ENCODE peak calls at places on chromosomes 4 and X, in ten cellular contexts. K, J, N, C, M, D, P, O, A and G are unnamed samples.

GRCh38 chr4:176187610-176188009 is 7.8 kb downstream of the SPATA4 start:
- DNase-seq in K (no peak), J (no peak), N (no peak), C (no peak), M (no peak), D (peak; percentile 58), P (no peak), O (no peak), A (peak; percentile 70), G (peak; percentile 60)

GRCh38 chr4:125313497-125313896 is 1.3 kb upstream of the FAT4 start:
- DNase-seq in K (peak; percentile 66), J (peak; percentile 13), N (no peak), C (no peak), M (no peak), D (peak; percentile 93), P (no peak), O (peak; percentile 91), A (peak; percentile 78), G (peak; percentile 72)

GRCh38 chr4:41887821-41888699 is 47.2 kb upstream of the TMEM33 start:
- DNase-seq in K (no peak), J (peak; percentile 23), N (peak; percentile 12), C (peak; percentile 52), M (no peak), D (peak; percentile 61), P (peak; percentile 3), O (peak; percentile 62), A (peak; percentile 42), G (no peak)

GRCh38 chrX:80285131-80285773 is 135.0 kb upstream of the TENT5D start:
- DNase-seq in K (no peak), J (no peak), N (no peak), C (peak; percentile 22), M (no peak), D (peak; percentile 34), P (no peak), O (peak; percentile 49), A (peak; percentile 5), G (peak; percentile 19)

GRCh38 chr4:135144498-135144897 is 942.9 kb upstream of the PABPC4L start:
- DNase-seq in K (no peak), J (no peak), N (no peak), C (no peak), M (no peak), D (no peak), P (no peak), O (no peak), A (no peak), G (no peak)

GRCh38 chr4:103400405-103400804 is 202.3 kb upstream of the CENPE start:
- DNase-seq in K (no peak), J (no peak), N (no peak), C (no peak), M (no peak), D (peak; percentile 49), P (no peak), O (peak; percentile 73), A (peak; percentile 12), G (peak; percentile 91)

GRCh38 chr4:37693450-37694190 is 7.4 kb upstream of the RELL1 start:
- DNase-seq in K (no peak), J (no peak), N (no peak), C (no peak), M (no peak), D (peak; percentile 90), P (no peak), O (peak; percentile 67), A (peak; percentile 91), G (peak; percentile 77)

GRCh38 chr4:88720749-88721428 is 23.3 kb upstream of the NAP1L5 start:
- DNase-seq in K (no peak), J (no peak), N (no peak), C (no peak), M (no peak), D (peak; percentile 58), P (no peak), O (no peak), A (no peak), G (no peak)

GRCh38 chr4:151202851-151203455 is 74.0 kb upstream of the PRSS48 start:
- DNase-seq in K (no peak), J (no peak), N (no peak), C (no peak), M (no peak), D (peak; percentile 34), P (no peak), O (no peak), A (no peak), G (no peak)

GRCh38 chrX:25976683-25977310 is 161.3 kb upstream of the MAGEB18 start:
- DNase-seq in K (no peak), J (no peak), N (no peak), C (no peak), M (no peak), D (no peak), P (no peak), O (no peak), A (no peak), G (no peak)

GRCh38 chrX:78375894-78376293 is 48.5 kb upstream of the CYSLTR1 start:
- DNase-seq in K (no peak), J (no peak), N (no peak), C (no peak), M (no peak), D (no peak), P (no peak), O (no peak), A (peak; percentile 86), G (peak; percentile 63)

GRCh38 chr4:83125738-83126141 is 11.2 kb upstream of the PLAC8 start:
- DNase-seq in K (no peak), J (no peak), N (peak; percentile 13), C (peak; percentile 84), M (no peak), D (no peak), P (no peak), O (no peak), A (no peak), G (no peak)

GRCh38 chrX:53678667-53679066 is 7.9 kb downstream of the HUWE1 start:
- DNase-seq in K (no peak), J (no peak), N (no peak), C (no peak), M (no peak), D (peak; percentile 30), P (no peak), O (peak; percentile 40), A (peak; percentile 36), G (no peak)

GRCh38 chr4:4821577-4821976 is 37.9 kb upstream of the MSX1 start:
- DNase-seq in K (no peak), J (no peak), N (no peak), C (no peak), M (no peak), D (no peak), P (no peak), O (no peak), A (no peak), G (no peak)

GRCh38 chr4:24748758-24749350 is 46.5 kb upstream of the SOD3 start:
- DNase-seq in K (no peak), J (no peak), N (no peak), C (no peak), M (no peak), D (no peak), P (no peak), O (no peak), A (no peak), G (no peak)

GRCh38 chr4:173534439-173534838 is 4.4 kb upstream of the HAND2 start:
- DNase-seq in K (no peak), J (no peak), N (no peak), C (no peak), M (no peak), D (no peak), P (no peak), O (no peak), A (no peak), G (no peak)

GRCh38 chr4:1072830-1073446 is 40.4 kb downstream of the RNF212 start:
- DNase-seq in K (peak; percentile 26), J (peak; percentile 48), N (peak; percentile 33), C (peak; percentile 75), M (no peak), D (peak; percentile 62), P (no peak), O (peak; percentile 77), A (peak; percentile 65), G (peak; percentile 55)

GRCh38 chrX:150060406-150060805 is 122.1 kb upstream of the EOLA2 start:
- DNase-seq in K (no peak), J (no peak), N (no peak), C (no peak), M (no peak), D (peak; percentile 73), P (no peak), O (no peak), A (peak; percentile 83), G (peak; percentile 19)

GRCh38 chr4:53917719-53918118 is 146.7 kb downstream of the CHIC2 start:
- DNase-seq in K (no peak), J (no peak), N (no peak), C (no peak), M (no peak), D (peak; percentile 48), P (no peak), O (peak; percentile 63), A (peak; percentile 15), G (peak; percentile 94)

GRCh38 chr4:175253184-175253902 is 335.2 kb downstream of the ADAM29 start:
- DNase-seq in K (peak; percentile 3), J (no peak), N (no peak), C (no peak), M (no peak), D (peak; percentile 23), P (no peak), O (peak; percentile 56), A (peak; percentile 9), G (no peak)

GRCh38 chrX:100264200-100264599 is 145.9 kb downstream of the PCDH19 start:
- DNase-seq in K (no peak), J (no peak), N (no peak), C (no peak), M (no peak), D (no peak), P (no peak), O (peak; percentile 26), A (no peak), G (peak; percentile 16)

GRCh38 chr4:3204021-3204431 is 44.9 kb upstream of the MSANTD1 start:
- DNase-seq in K (no peak), J (no peak), N (no peak), C (no peak), M (no peak), D (peak; percentile 42), P (no peak), O (no peak), A (no peak), G (no peak)

GRCh38 chr4:86493460-86493859 is 100.7 kb upstream of the PTPN13 start:
- DNase-seq in K (no peak), J (no peak), N (no peak), C (no peak), M (no peak), D (peak; percentile 52), P (no peak), O (no peak), A (no peak), G (no peak)

GRCh38 chrX:65034641-65035450 is 58.6 kb upstream of the ZC4H2 start:
- DNase-seq in K (peak; percentile 36), J (peak; percentile 69), N (peak; percentile 72), C (peak; percentile 78), M (peak; percentile 83), D (peak; percentile 71), P (peak; percentile 77), O (no peak), A (no peak), G (peak; percentile 66)

GRCh38 chrX:43655151-43655676 is 885 bp upstream of the MAOA start:
- DNase-seq in K (no peak), J (no peak), N (no peak), C (peak; percentile 45), M (peak; percentile 75), D (peak; percentile 44), P (no peak), O (peak; percentile 44), A (peak; percentile 70), G (peak; percentile 53)

GRCh38 chr4:1813915-1814314 is 20.8 kb downstream of the FGFR3 start:
- DNase-seq in K (no peak), J (no peak), N (no peak), C (no peak), M (no peak), D (peak; percentile 15), P (no peak), O (no peak), A (no peak), G (no peak)

GRCh38 chr4:61200991-61201526 is 933 bp downstream of the ADGRL3 start:
- DNase-seq in K (peak; percentile 54), J (peak; percentile 46), N (no peak), C (no peak), M (no peak), D (no peak), P (no peak), O (peak; percentile 56), A (no peak), G (peak; percentile 46)

GRCh38 chrX:154013614-154014360 is 5.9 kb downstream of the IRAK1 start:
- DNase-seq in K (no peak), J (no peak), N (no peak), C (no peak), M (no peak), D (peak; percentile 38), P (peak; percentile 29), O (peak; percentile 32), A (peak; percentile 26), G (no peak)